ENCODE peak calls at places on chromosomes 3 and 15, in ten cellular contexts. One of them, this sample, is unnamed.

GRCh38 chr3:41288785-41289184 is 89.5 kb downstream of the CTNNB1 start:
- DNase-seq in AG09309: no peak
- DNase-seq in dorsolateral prefrontal cortex: no peak
- DNase-seq in sigmoid colon: no peak
- DNase-seq in endothelial cell: no peak
- DNase-seq in choroid plexus epithelial cell: no peak
- DNase-seq in A549: no peak
- DNase-seq in mesothelial cell of epicardium: no peak
- DNase-seq in progenitor cell of endocrine pancreas: no peak
- DNase-seq in fibroblast of lung: no peak
- DNase-seq in this sample: no peak

GRCh38 chr3:10238330-10238995 is 9.8 kb upstream of the TATDN2 start:
- DNase-seq in fibroblast of lung: no peak
- DNase-seq in progenitor cell of endocrine pancreas: no peak
- DNase-seq in choroid plexus epithelial cell: no peak
- DNase-seq in AG09309: no peak
- DNase-seq in sigmoid colon: no peak
- DNase-seq in A549: no peak
- DNase-seq in endothelial cell: no peak
- DNase-seq in mesothelial cell of epicardium: no peak
- DNase-seq in dorsolateral prefrontal cortex: no peak
- DNase-seq in this sample: peak; percentile 72

GRCh38 chr3:49244589-49245205 is 32.3 kb downstream of the C3orf62 start:
- DNase-seq in fibroblast of lung: no peak
- DNase-seq in AG09309: no peak
- DNase-seq in dorsolateral prefrontal cortex: no peak
- DNase-seq in A549: peak; percentile 63
- DNase-seq in endothelial cell: no peak
- DNase-seq in choroid plexus epithelial cell: no peak
- DNase-seq in progenitor cell of endocrine pancreas: no peak
- DNase-seq in mesothelial cell of epicardium: no peak
- DNase-seq in sigmoid colon: peak; percentile 46
- DNase-seq in this sample: no peak

GRCh38 chr3:11245827-11246662 is 26.2 kb upstream of the ATG7 start:
- DNase-seq in sigmoid colon: no peak
- DNase-seq in endothelial cell: no peak
- DNase-seq in choroid plexus epithelial cell: no peak
- DNase-seq in progenitor cell of endocrine pancreas: no peak
- DNase-seq in AG09309: no peak
- DNase-seq in dorsolateral prefrontal cortex: no peak
- DNase-seq in A549: no peak
- DNase-seq in fibroblast of lung: no peak
- DNase-seq in mesothelial cell of epicardium: no peak
- DNase-seq in this sample: no peak

GRCh38 chr15:64640146-64640868 is 135.1 kb downstream of the RBPMS2 start:
- DNase-seq in choroid plexus epithelial cell: no peak
- DNase-seq in fibroblast of lung: peak; percentile 41
- DNase-seq in dorsolateral prefrontal cortex: no peak
- DNase-seq in progenitor cell of endocrine pancreas: no peak
- DNase-seq in mesothelial cell of epicardium: no peak
- DNase-seq in sigmoid colon: no peak
- DNase-seq in AG09309: no peak
- DNase-seq in endothelial cell: no peak
- DNase-seq in A549: peak; percentile 34
- DNase-seq in this sample: no peak

GRCh38 chr3:119659584-119660291 is 651 bp downstream of the POPDC2 start:
- DNase-seq in choroid plexus epithelial cell: no peak
- DNase-seq in AG09309: no peak
- DNase-seq in A549: no peak
- DNase-seq in endothelial cell: no peak
- DNase-seq in fibroblast of lung: no peak
- DNase-seq in mesothelial cell of epicardium: no peak
- DNase-seq in dorsolateral prefrontal cortex: no peak
- DNase-seq in progenitor cell of endocrine pancreas: no peak
- DNase-seq in sigmoid colon: no peak
- DNase-seq in this sample: no peak

GRCh38 chr3:14885307-14885706 is 62.1 kb upstream of the NR2C2 start:
- DNase-seq in sigmoid colon: no peak
- DNase-seq in mesothelial cell of epicardium: no peak
- DNase-seq in AG09309: no peak
- DNase-seq in fibroblast of lung: no peak
- DNase-seq in progenitor cell of endocrine pancreas: no peak
- DNase-seq in dorsolateral prefrontal cortex: no peak
- DNase-seq in A549: no peak
- DNase-seq in choroid plexus epithelial cell: no peak
- DNase-seq in endothelial cell: no peak
- DNase-seq in this sample: peak; percentile 67

GRCh38 chr3:124601189-124601588 is 129.1 kb upstream of the UMPS start:
- DNase-seq in fibroblast of lung: peak; percentile 27
- DNase-seq in A549: no peak
- DNase-seq in choroid plexus epithelial cell: no peak
- DNase-seq in dorsolateral prefrontal cortex: no peak
- DNase-seq in endothelial cell: no peak
- DNase-seq in mesothelial cell of epicardium: no peak
- DNase-seq in AG09309: no peak
- DNase-seq in progenitor cell of endocrine pancreas: no peak
- DNase-seq in sigmoid colon: no peak
- DNase-seq in this sample: no peak

GRCh38 chr15:34815836-34816235 is 20.5 kb upstream of the ACTC1 start:
- DNase-seq in dorsolateral prefrontal cortex: no peak
- DNase-seq in endothelial cell: no peak
- DNase-seq in progenitor cell of endocrine pancreas: no peak
- DNase-seq in mesothelial cell of epicardium: no peak
- DNase-seq in fibroblast of lung: no peak
- DNase-seq in choroid plexus epithelial cell: peak; percentile 28
- DNase-seq in sigmoid colon: no peak
- DNase-seq in AG09309: no peak
- DNase-seq in A549: no peak
- DNase-seq in this sample: no peak

GRCh38 chr3:5324780-5325179 is 137.3 kb downstream of the EDEM1 start:
- DNase-seq in choroid plexus epithelial cell: no peak
- DNase-seq in A549: no peak
- DNase-seq in AG09309: no peak
- DNase-seq in dorsolateral prefrontal cortex: no peak
- DNase-seq in mesothelial cell of epicardium: no peak
- DNase-seq in sigmoid colon: no peak
- DNase-seq in endothelial cell: no peak
- DNase-seq in progenitor cell of endocrine pancreas: no peak
- DNase-seq in fibroblast of lung: no peak
- DNase-seq in this sample: no peak

GRCh38 chr15:51675234-51675633 is 6.1 kb upstream of the SCG3 start:
- DNase-seq in dorsolateral prefrontal cortex: no peak
- DNase-seq in fibroblast of lung: no peak
- DNase-seq in A549: no peak
- DNase-seq in sigmoid colon: no peak
- DNase-seq in endothelial cell: no peak
- DNase-seq in progenitor cell of endocrine pancreas: no peak
- DNase-seq in AG09309: no peak
- DNase-seq in choroid plexus epithelial cell: no peak
- DNase-seq in mesothelial cell of epicardium: no peak
- DNase-seq in this sample: no peak

GRCh38 chr15:51680316-51680715 is 987 bp upstream of the SCG3 start:
- DNase-seq in A549: no peak
- DNase-seq in dorsolateral prefrontal cortex: no peak
- DNase-seq in AG09309: no peak
- DNase-seq in mesothelial cell of epicardium: no peak
- DNase-seq in sigmoid colon: no peak
- DNase-seq in endothelial cell: no peak
- DNase-seq in progenitor cell of endocrine pancreas: no peak
- DNase-seq in fibroblast of lung: no peak
- DNase-seq in choroid plexus epithelial cell: no peak
- DNase-seq in this sample: no peak

GRCh38 chr15:51677453-51677852 is 3.9 kb upstream of the SCG3 start:
- DNase-seq in fibroblast of lung: no peak
- DNase-seq in dorsolateral prefrontal cortex: no peak
- DNase-seq in A549: no peak
- DNase-seq in progenitor cell of endocrine pancreas: no peak
- DNase-seq in AG09309: no peak
- DNase-seq in choroid plexus epithelial cell: no peak
- DNase-seq in mesothelial cell of epicardium: no peak
- DNase-seq in sigmoid colon: no peak
- DNase-seq in endothelial cell: no peak
- DNase-seq in this sample: no peak

GRCh38 chr15:51681303-51681963 is at the start of gene SCG3:
- DNase-seq in dorsolateral prefrontal cortex: peak; percentile 89
- DNase-seq in progenitor cell of endocrine pancreas: peak; percentile 92
- DNase-seq in mesothelial cell of epicardium: peak; percentile 76
- DNase-seq in sigmoid colon: peak; percentile 78
- DNase-seq in fibroblast of lung: peak; percentile 66
- DNase-seq in choroid plexus epithelial cell: peak; percentile 71
- DNase-seq in A549: peak; percentile 74
- DNase-seq in AG09309: no peak
- DNase-seq in endothelial cell: peak; percentile 96
- DNase-seq in this sample: peak; percentile 83

GRCh38 chr15:51678081-51678480 is 3.2 kb upstream of the SCG3 start:
- DNase-seq in mesothelial cell of epicardium: no peak
- DNase-seq in endothelial cell: no peak
- DNase-seq in progenitor cell of endocrine pancreas: no peak
- DNase-seq in fibroblast of lung: no peak
- DNase-seq in sigmoid colon: no peak
- DNase-seq in dorsolateral prefrontal cortex: no peak
- DNase-seq in choroid plexus epithelial cell: no peak
- DNase-seq in AG09309: no peak
- DNase-seq in A549: no peak
- DNase-seq in this sample: no peak
- TF ChIP-seq CTCF in mesothelial cell of epicardium: no peak
- TF ChIP-seq CTCF in endothelial cell: no peak
- TF ChIP-seq CTCF in progenitor cell of endocrine pancreas: no peak
- TF ChIP-seq CTCF in fibroblast of lung: no peak
- TF ChIP-seq CTCF in sigmoid colon: no peak
- TF ChIP-seq CTCF in dorsolateral prefrontal cortex: no peak
- TF ChIP-seq CTCF in choroid plexus epithelial cell: no peak
- TF ChIP-seq CTCF in AG09309: no peak
- TF ChIP-seq CTCF in A549: no peak
- TF ChIP-seq CTCF in this sample: no peak

GRCh38 chr15:54082836-54083492 is 104.7 kb downstream of the UNC13C start:
- DNase-seq in choroid plexus epithelial cell: peak; percentile 12
- DNase-seq in dorsolateral prefrontal cortex: no peak
- DNase-seq in fibroblast of lung: peak; percentile 10
- DNase-seq in sigmoid colon: no peak
- DNase-seq in mesothelial cell of epicardium: no peak
- DNase-seq in endothelial cell: peak; percentile 28
- DNase-seq in AG09309: no peak
- DNase-seq in progenitor cell of endocrine pancreas: peak; percentile 15
- DNase-seq in A549: peak; percentile 3
- DNase-seq in this sample: peak; percentile 5
- TF ChIP-seq CTCF in choroid plexus epithelial cell: peak; percentile 78
- TF ChIP-seq CTCF in dorsolateral prefrontal cortex: peak; percentile 58
- TF ChIP-seq CTCF in fibroblast of lung: peak; percentile 85
- TF ChIP-seq CTCF in sigmoid colon: peak; percentile 48
- TF ChIP-seq CTCF in mesothelial cell of epicardium: peak; percentile 79
- TF ChIP-seq CTCF in endothelial cell: peak; percentile 68
- TF ChIP-seq CTCF in AG09309: peak; percentile 26
- TF ChIP-seq CTCF in progenitor cell of endocrine pancreas: peak; percentile 69
- TF ChIP-seq CTCF in A549: peak; percentile 42
- TF ChIP-seq CTCF in this sample: peak; percentile 69

GRCh38 chr3:192817506-192817905 is 90.2 kb upstream of the FGF12 start:
- DNase-seq in sigmoid colon: no peak
- DNase-seq in mesothelial cell of epicardium: no peak
- DNase-seq in dorsolateral prefrontal cortex: no peak
- DNase-seq in fibroblast of lung: no peak
- DNase-seq in A549: no peak
- DNase-seq in progenitor cell of endocrine pancreas: no peak
- DNase-seq in choroid plexus epithelial cell: no peak
- DNase-seq in AG09309: no peak
- DNase-seq in endothelial cell: no peak
- DNase-seq in this sample: no peak

GRCh38 chr3:192818126-192818525 is 90.8 kb upstream of the FGF12 start:
- DNase-seq in endothelial cell: no peak
- DNase-seq in fibroblast of lung: no peak
- DNase-seq in progenitor cell of endocrine pancreas: no peak
- DNase-seq in mesothelial cell of epicardium: no peak
- DNase-seq in dorsolateral prefrontal cortex: no peak
- DNase-seq in choroid plexus epithelial cell: no peak
- DNase-seq in sigmoid colon: no peak
- DNase-seq in AG09309: no peak
- DNase-seq in A549: no peak
- DNase-seq in this sample: no peak

GRCh38 chr3:192817053-192817452 is 89.7 kb upstream of the FGF12 start:
- DNase-seq in fibroblast of lung: peak; percentile 55
- DNase-seq in dorsolateral prefrontal cortex: no peak
- DNase-seq in endothelial cell: no peak
- DNase-seq in A549: no peak
- DNase-seq in choroid plexus epithelial cell: peak; percentile 75
- DNase-seq in progenitor cell of endocrine pancreas: no peak
- DNase-seq in AG09309: peak; percentile 53
- DNase-seq in sigmoid colon: no peak
- DNase-seq in mesothelial cell of epicardium: no peak
- DNase-seq in this sample: peak; percentile 31

GRCh38 chr3:192816274-192816853 is 89.0 kb upstream of the FGF12 start:
- DNase-seq in sigmoid colon: no peak
- DNase-seq in AG09309: peak; percentile 40
- DNase-seq in dorsolateral prefrontal cortex: no peak
- DNase-seq in fibroblast of lung: peak; percentile 75
- DNase-seq in mesothelial cell of epicardium: no peak
- DNase-seq in progenitor cell of endocrine pancreas: no peak
- DNase-seq in endothelial cell: peak; percentile 14
- DNase-seq in A549: peak; percentile 48
- DNase-seq in choroid plexus epithelial cell: peak; percentile 81
- DNase-seq in this sample: no peak

GRCh38 chr3:192812736-192813383 is 85.5 kb upstream of the FGF12 start:
- DNase-seq in dorsolateral prefrontal cortex: no peak
- DNase-seq in mesothelial cell of epicardium: no peak
- DNase-seq in choroid plexus epithelial cell: peak; percentile 87
- DNase-seq in endothelial cell: peak; percentile 59
- DNase-seq in sigmoid colon: no peak
- DNase-seq in A549: peak; percentile 61
- DNase-seq in fibroblast of lung: peak; percentile 80
- DNase-seq in progenitor cell of endocrine pancreas: no peak
- DNase-seq in AG09309: peak; percentile 43
- DNase-seq in this sample: peak; percentile 41
- TF ChIP-seq CTCF in dorsolateral prefrontal cortex: peak; percentile 77
- TF ChIP-seq CTCF in mesothelial cell of epicardium: peak; percentile 66
- TF ChIP-seq CTCF in choroid plexus epithelial cell: peak; percentile 74
- TF ChIP-seq CTCF in endothelial cell: peak; percentile 64
- TF ChIP-seq CTCF in sigmoid colon: peak; percentile 57
- TF ChIP-seq CTCF in A549: peak; percentile 62
- TF ChIP-seq CTCF in fibroblast of lung: peak; percentile 74
- TF ChIP-seq CTCF in progenitor cell of endocrine pancreas: peak; percentile 73
- TF ChIP-seq CTCF in AG09309: peak; percentile 69
- TF ChIP-seq CTCF in this sample: peak; percentile 17

DNA sequence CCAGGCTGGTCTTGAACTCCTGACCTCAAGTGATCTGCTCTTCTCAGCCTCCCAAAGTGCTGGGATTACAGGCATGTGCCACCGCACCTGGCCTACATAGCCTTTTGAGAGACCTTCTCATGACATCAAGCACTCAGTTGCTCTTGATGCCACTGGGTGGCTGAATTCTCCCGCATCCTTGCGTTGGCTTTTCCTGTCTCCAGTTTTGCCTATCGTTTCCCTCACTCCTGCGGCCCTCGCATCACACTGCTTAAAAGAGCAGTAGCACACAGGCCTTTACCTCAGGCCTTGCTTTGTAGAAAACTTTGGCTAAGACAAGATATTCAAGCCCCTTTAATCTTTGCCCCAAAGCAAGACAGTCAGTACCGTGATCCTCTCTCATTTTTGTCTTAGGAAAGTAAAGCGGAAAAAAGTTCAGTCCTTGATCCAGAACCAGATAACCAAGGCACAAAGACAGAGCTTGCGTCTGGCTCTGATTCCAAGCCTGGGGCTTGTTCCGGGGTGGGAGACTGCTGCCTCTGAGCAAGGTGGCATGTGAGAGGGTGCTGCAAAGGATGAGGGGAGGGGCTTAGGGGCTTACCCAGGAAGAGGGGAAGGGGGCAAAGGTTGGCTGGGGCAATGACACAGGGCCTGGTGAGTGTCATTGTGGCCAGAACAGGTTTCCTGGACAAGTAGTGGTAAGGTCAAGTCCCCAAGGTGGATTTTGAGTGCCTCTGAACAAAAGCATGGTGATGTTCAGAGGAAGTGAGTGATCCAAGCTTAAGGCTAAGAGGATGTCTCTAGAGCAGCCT is 175.0 kb upstream of the TLE3 start:
- DNase-seq in choroid plexus epithelial cell: no peak
- DNase-seq in endothelial cell: no peak
- DNase-seq in dorsolateral prefrontal cortex: no peak
- DNase-seq in AG09309: no peak
- DNase-seq in progenitor cell of endocrine pancreas: no peak
- DNase-seq in sigmoid colon: peak; percentile 40
- DNase-seq in mesothelial cell of epicardium: no peak
- DNase-seq in fibroblast of lung: no peak
- DNase-seq in A549: no peak
- DNase-seq in this sample: no peak
- TF ChIP-seq CTCF in choroid plexus epithelial cell: no peak
- TF ChIP-seq CTCF in endothelial cell: no peak
- TF ChIP-seq CTCF in dorsolateral prefrontal cortex: no peak
- TF ChIP-seq CTCF in AG09309: no peak
- TF ChIP-seq CTCF in progenitor cell of endocrine pancreas: no peak
- TF ChIP-seq CTCF in sigmoid colon: no peak
- TF ChIP-seq CTCF in mesothelial cell of epicardium: no peak
- TF ChIP-seq CTCF in fibroblast of lung: no peak
- TF ChIP-seq CTCF in A549: no peak
- TF ChIP-seq CTCF in this sample: no peak

This sample was measured in activated CD8-positive, alpha-beta T cell treated with anti-CD3 and anti-CD28 coated beads for 36 hours.